ENCODE peak calls at places on chromosomes 13 and 19, in four cellular contexts. U, H, I and M are unnamed samples.

GRCh38 chr19:40458597-40458974 is 7.0 kb downstream of the BLVRB start:
- DNase-seq in U (no peak), I (no peak), H (no peak), M (no peak)

GRCh38 chr19:29622191-29623070 is 16.3 kb downstream of the POP4 start:
- DNase-seq in U (no peak), H (no peak), I (no peak), M (no peak)

GRCh38 chr13:20160346-20161274 is at the start of gene GJA3:
- DNase-seq in I (no peak), H (peak; percentile 67), U (no peak), M (peak; percentile 71)

GRCh38 chr13:45682494-45683008 is 19.6 kb upstream of the CBY2 start:
- DNase-seq in H (no peak), U (no peak), I (no peak), M (no peak)

GRCh38 chr19:1245468-1245867 is 2.9 kb upstream of the MIDN start:
- DNase-seq in U (no peak), H (no peak), I (no peak), M (no peak)

GRCh38 chr19:53503126-53503525 is 34.8 kb upstream of the ZNF331 start:
- DNase-seq in I (no peak), H (no peak), U (no peak), M (no peak)

GRCh38 chr13:32889986-32890565 is 126.1 kb upstream of the KL start:
- DNase-seq in I (no peak), H (no peak), U (no peak), M (no peak)

GRCh38 chr13:107743983-107744382 is 471.4 kb downstream of the LIG4 start:
- DNase-seq in I (no peak), U (no peak), H (no peak), M (no peak)

GRCh38 chr13:46529509-46529908 is 23.5 kb upstream of the LRCH1 start:
- DNase-seq in I (no peak), H (no peak), U (no peak), M (no peak)

GRCh38 chr13:19634129-19634740 is 776 bp downstream of the MPHOSPH8 start:
- DNase-seq in U (no peak), H (no peak), I (peak; percentile 18), M (no peak)

GRCh38 chr13:39918837-39919236 is 263.4 kb downstream of the COG6 start:
- DNase-seq in U (no peak), H (no peak), I (no peak), M (no peak)

GRCh38 chr13:110268576-110269185 is 38.3 kb downstream of the COL4A1 start:
- DNase-seq in I (no peak), H (peak; percentile 12), U (no peak), M (no peak)

GRCh38 chr13:40940841-40941240 is 78.3 kb downstream of the ELF1 start:
- DNase-seq in H (no peak), U (no peak), I (no peak), M (no peak)

GRCh38 chr19:1016647-1017114 is 4.2 kb downstream of the TMEM259 start:
- DNase-seq in H (no peak), I (no peak), U (no peak), M (no peak)

GRCh38 chr19:7500811-7501450 is 12.1 kb upstream of the PEX11G start:
- DNase-seq in I (peak; percentile 35), U (no peak), H (peak; percentile 80), M (peak; percentile 91)

GRCh38 chr19:52535831-52536800 is 8.6 kb downstream of the ZNF808 start:
- DNase-seq in H (peak; percentile 17), U (peak; percentile 67), I (no peak), M (peak; percentile 97)

GRCh38 chr19:5542665-5543064 is 25.1 kb downstream of the TINCR start:
- DNase-seq in H (no peak), U (no peak), I (no peak), M (peak; percentile 28)

GRCh38 chr13:99526549-99526948 is 25.3 kb downstream of the TM9SF2 start:
- DNase-seq in I (no peak), H (no peak), U (no peak), M (no peak)

GRCh38 chr13:99968521-99969367 is 2.8 kb downstream of the ZIC5 start:
- DNase-seq in H (peak; percentile 10), U (no peak), I (no peak), M (peak; percentile 45)

GRCh38 chr13:34542321-34542720 is 399.7 kb upstream of the NBEA start:
- DNase-seq in I (no peak), U (no peak), H (no peak), M (no peak)

GRCh38 chr13:111361046-111361872 is 40.8 kb downstream of the TEX29 start:
- DNase-seq in I (no peak), U (no peak), H (no peak), M (no peak)

GRCh38 chr19:18304194-18304495 is 18.7 kb downstream of the LSM4 start:
- DNase-seq in H (no peak), I (no peak), U (no peak), M (no peak)

GRCh38 chr13:110663044-110663443 is 42.9 kb downstream of the CARS2 start:
- DNase-seq in I (no peak), H (no peak), U (no peak), M (no peak)

GRCh38 chr19:28633223-28634030 is 579.5 kb downstream of the UQCRFS1 start:
- DNase-seq in U (no peak), I (no peak), H (peak; percentile 80), M (peak; percentile 73)

GRCh38 chr19:46860846-46861690 is at the start of gene ARHGAP35:
- DNase-seq in U (no peak), H (peak; percentile 88), I (no peak), M (peak; percentile 69)

GRCh38 chr19:7540761-7541480 is 5.4 kb downstream of the PNPLA6 start:
- DNase-seq in U (no peak), I (no peak), H (peak; percentile 88), M (peak; percentile 89)

GRCh38 chr13:100673831-100674362 is 698 bp downstream of the TMTC4 start:
- DNase-seq in I (peak; percentile 58), U (no peak), H (peak; percentile 29), M (no peak)

GRCh38 chr19:7665076-7665475 is 3.8 kb upstream of the RETN start:
- DNase-seq in I (no peak), U (no peak), H (no peak), M (no peak)

GRCh38 chr19:7701654-7702457 is at the start of gene FCER2:
- DNase-seq in I (peak; percentile 39), U (peak; percentile 99), H (no peak), M (no peak)

DNA sequence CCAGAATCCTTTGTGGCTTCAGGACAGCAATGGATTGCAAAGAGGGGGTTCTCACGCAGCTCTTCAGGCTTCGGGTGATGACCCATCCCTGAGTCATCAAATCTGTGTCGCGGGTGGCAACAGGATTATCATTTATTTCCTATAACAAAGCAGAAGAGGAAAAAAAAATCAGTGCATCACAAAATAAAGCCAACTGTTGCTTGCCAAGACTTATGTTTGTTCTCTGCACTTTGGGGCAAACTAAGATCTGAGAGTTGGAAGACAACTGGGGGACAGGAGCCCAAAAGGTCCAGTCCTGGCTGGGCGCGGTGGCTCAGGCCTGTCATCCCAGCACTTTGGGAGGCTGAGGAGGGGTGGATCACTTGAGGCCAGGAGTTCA is 6.4 kb downstream of the GNA15 start:
- DNase-seq in U (no peak), H (peak; percentile 18), I (no peak), M (no peak)
- TF ChIP-seq ETV6 in U (no peak), H (no peak), I (no peak), M (no peak)

GRCh38 chr19:34677386-34678084 is at the start of gene ZNF302:
- DNase-seq in I (no peak), H (peak; percentile 20), U (peak; percentile 85), M (peak; percentile 98)
- TF ChIP-seq ETV6 in I (no peak), H (no peak), U (no peak), M (peak; percentile 61)

DNA sequence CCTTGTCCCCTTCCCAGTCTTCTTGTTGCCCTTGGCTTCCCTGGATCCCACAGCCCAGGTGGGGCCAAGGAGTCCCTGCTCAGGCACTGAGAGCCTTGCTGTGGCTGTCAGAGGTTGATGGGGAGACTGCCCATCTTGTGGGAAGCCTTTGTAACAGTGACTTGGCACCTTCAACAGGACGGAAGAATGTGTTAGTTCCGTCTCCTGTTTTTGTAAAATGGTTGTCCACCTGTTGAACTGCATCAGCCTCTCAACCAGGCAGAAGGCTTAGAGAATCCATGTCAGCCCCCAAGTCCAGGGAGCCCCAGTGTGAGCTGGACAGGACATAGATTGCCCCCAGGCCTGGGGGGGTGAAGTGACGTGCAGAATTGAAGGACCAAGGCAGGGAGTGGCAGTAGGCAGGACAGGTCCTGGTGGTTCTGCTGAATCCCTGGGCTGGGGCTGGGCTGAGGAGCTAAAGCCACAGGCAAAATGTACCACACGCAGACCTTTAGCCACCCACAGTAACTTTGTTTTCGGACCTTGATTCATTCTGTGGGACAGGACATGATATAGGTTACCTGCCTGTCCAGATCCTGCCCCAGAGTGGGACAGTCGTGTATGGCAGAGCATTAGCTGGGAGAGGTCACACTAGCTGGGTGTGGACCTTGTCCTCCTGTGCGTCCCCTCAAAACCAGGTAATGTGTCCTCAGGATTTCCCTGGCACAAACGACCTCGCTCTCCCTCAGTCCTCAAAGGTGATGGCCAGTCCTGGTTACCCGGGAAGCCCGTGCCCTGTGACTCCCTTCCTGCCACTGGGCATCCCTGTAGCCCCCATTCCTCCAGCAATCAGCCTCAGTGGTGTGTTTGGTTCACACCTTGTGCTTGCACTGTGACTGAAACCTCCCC is 47.0 kb downstream of the GATAD2A start:
- DNase-seq in U (no peak), H (no peak), I (no peak), M (no peak)
- TF ChIP-seq ETV6 in U (no peak), H (no peak), I (no peak), M (no peak)

GRCh38 chr19:10808937-10809655 is 26.9 kb downstream of the TMED1 start:
- DNase-seq in I (no peak), U (no peak), H (peak; percentile 71), M (no peak)
- TF ChIP-seq ETV6 in I (no peak), U (no peak), H (no peak), M (no peak)

DNA sequence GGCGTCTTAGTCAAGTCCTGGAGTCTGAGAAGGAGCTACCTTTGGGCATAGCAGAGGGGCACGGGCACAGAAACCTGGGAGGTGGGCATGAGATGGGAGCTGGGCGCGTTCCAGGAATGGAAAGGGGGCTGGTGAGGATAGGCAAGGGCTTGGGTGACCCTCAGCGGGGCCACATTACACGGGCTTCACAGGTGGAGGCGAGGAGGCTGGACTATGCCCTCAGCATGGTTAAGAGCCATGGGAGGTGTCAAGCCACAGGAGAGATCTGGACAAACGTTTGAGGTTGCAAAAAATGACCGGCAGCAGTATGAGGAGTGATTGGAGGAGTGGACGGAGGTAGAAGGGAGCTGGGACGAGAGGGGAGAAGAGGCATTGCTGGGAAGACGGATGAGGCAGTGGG is 21.5 kb downstream of the NECTIN2 start:
- DNase-seq in I (no peak), U (no peak), H (peak; percentile 5), M (no peak)
- TF ChIP-seq ETV6 in I (no peak), U (no peak), H (no peak), M (no peak)